ENCODE peak calls at places on chromosome 11, in six cellular contexts. Z is GM23338, Q is endothelial cell of umbilical vein, M is breast epithelium, U is sigmoid colon, T is transverse colon. I is an unnamed sample. For H3K4me1, the result is how much of the 10 kb centered on the place peaks cover.

GRCh38 chr11:35723493-35724284 is 61.1 kb downstream of the TRIM44 start:
- DNase-seq in Z (no peak), Q (peak), M (no peak), U (no peak), T (no peak), I (no peak)

GRCh38 chr11:128294685-128295079 is 292.7 kb downstream of the ETS1 start:
- DNase-seq in Z (no peak), Q (peak), M (no peak), U (no peak), T (no peak), I (no peak)

GRCh38 chr11:28738549-28738948 is 630.4 kb downstream of the METTL15 start:
- DNase-seq in Z (no peak), Q (peak), M (no peak), U (no peak), T (no peak), I (no peak)

GRCh38 chr11:37718431-37718999 is 1120.5 kb upstream of the RAG2 start:
- DNase-seq in Z (no peak), Q (no peak), M (no peak), U (no peak), T (no peak), I (no peak)

GRCh38 chr11:121152764-121153163 is 51.7 kb downstream of the TECTA start:
- DNase-seq in Z (no peak), Q (no peak), M (no peak), U (no peak), T (no peak), I (no peak)

GRCh38 chr11:129846508-129847335 is 31.1 kb downstream of the TMEM45B start:
- DNase-seq in Z (no peak), Q (no peak), M (no peak), U (no peak), T (peak), I (no peak)

GRCh38 chr11:68974421-68975194 is 6.2 kb downstream of the MRGPRD start:
- DNase-seq in Z (peak), Q (peak), M (no peak), U (peak), T (peak), I (no peak)

GRCh38 chr11:12125609-12126149 is 15.3 kb downstream of the MICAL2 start:
- DNase-seq in Z (no peak), Q (no peak), M (no peak), U (no peak), T (no peak), I (no peak)

GRCh38 chr11:35163707-35164496 is 24.9 kb downstream of the CD44 start:
- DNase-seq in Z (peak), Q (no peak), M (no peak), U (no peak), T (no peak), I (no peak)

GRCh38 chr11:116984589-116984988 is 113.6 kb downstream of the SIK3 start:
- DNase-seq in Z (no peak), Q (no peak), M (no peak), U (no peak), T (no peak), I (no peak)

GRCh38 chr11:8838248-8838647 is 72.7 kb upstream of the AKIP1 start:
- DNase-seq in Z (no peak), Q (peak), M (no peak), U (peak), T (no peak), I (no peak)

GRCh38 chr11:100576044-100577021 is 110.8 kb upstream of the ARHGAP42 start:
- DNase-seq in Z (peak), Q (peak), M (no peak), U (no peak), T (no peak), I (no peak)

GRCh38 chr11:130000552-130001176 is 2.0 kb downstream of the PRDM10 start:
- DNase-seq in Z (no peak), Q (no peak), M (no peak), U (no peak), T (no peak), I (no peak)

GRCh38 chr11:83583953-83584352 is 297.8 kb upstream of the CCDC90B start:
- DNase-seq in Z (no peak), Q (no peak), M (no peak), U (no peak), T (no peak), I (no peak)

GRCh38 chr11:7600205-7600775 is 73.0 kb downstream of the CYB5R2 start:
- DNase-seq in Z (no peak), Q (peak), M (peak), U (peak), T (peak), I (peak)

GRCh38 chr11:60809249-60809648 is 24.1 kb downstream of the MS4A10 start:
- DNase-seq in Z (no peak), Q (no peak), M (no peak), U (no peak), T (no peak), I (no peak)

GRCh38 chr11:113521737-113522517 is 46.7 kb upstream of the DRD2 start:
- DNase-seq in Z (no peak), Q (no peak), M (no peak), U (no peak), T (no peak), I (no peak)

GRCh38 chr11:9656864-9657263 is 7.0 kb upstream of the SWAP70 start:
- DNase-seq in Z (no peak), Q (peak), M (no peak), U (no peak), T (no peak), I (no peak)

GRCh38 chr11:14300661-14301304 is 58.2 kb downstream of the RRAS2 start:
- DNase-seq in Z (peak), Q (peak), M (peak), U (peak), T (peak), I (peak)

GRCh38 chr11:61747389-61748285 is 4.8 kb upstream of the MYRF start:
- DNase-seq in Z (peak), Q (peak), M (no peak), U (peak), T (peak), I (peak)

GRCh38 chr11:115887727-115888126 is 383.5 kb upstream of the CADM1 start:
- DNase-seq in Z (no peak), Q (no peak), M (no peak), U (no peak), T (no peak), I (no peak)

GRCh38 chr11:71086687-71087258 is 165.6 kb downstream of the SHANK2 start:
- DNase-seq in Z (peak), Q (no peak), M (no peak), U (no peak), T (no peak), I (no peak)

GRCh38 chr11:45264839-45265515 is 21.2 kb downstream of the SYT13 start:
- DNase-seq in Z (no peak), Q (peak), M (no peak), U (no peak), T (no peak), I (no peak)

GRCh38 chr11:17574141-17574798 is 27.2 kb downstream of the OTOG start:
- DNase-seq in Z (no peak), Q (no peak), M (no peak), U (no peak), T (no peak), I (no peak)

GRCh38 chr11:128619540-128620305 is 32.4 kb upstream of the ETS1 start:
- DNase-seq in Z (no peak), Q (no peak), M (no peak), U (no peak), T (no peak), I (no peak)

GRCh38 chr11:115286614-115287013 is 217.6 kb downstream of the CADM1 start:
- DNase-seq in Z (no peak), Q (no peak), M (no peak), U (no peak), T (no peak), I (no peak)

GRCh38 chr11:110362916-110363574 is 66.6 kb upstream of the RDX start:
- DNase-seq in Z (peak), Q (peak), M (no peak), U (no peak), T (no peak), I (peak)

GRCh38 chr11:128437137-128437536 is 150.2 kb downstream of the ETS1 start:
- DNase-seq in Z (no peak), Q (peak), M (no peak), U (no peak), T (no peak), I (no peak)

GRCh38 chr11:25211635-25212251 is 714.9 kb downstream of the LUZP2 start:
- DNase-seq in Z (no peak), Q (no peak), M (no peak), U (no peak), T (no peak), I (no peak)

GRCh38 chr11:65571940-65572339 is 398 bp upstream of the FAM89B start:
- DNase-seq in Z (peak), Q (peak), M (no peak), U (no peak), T (peak), I (peak)

GRCh38 chr11:44625759-44626523 is 60.5 kb downstream of the CD82 start:
- DNase-seq in Z (no peak), Q (no peak), M (no peak), U (peak), T (peak), I (peak)

GRCh38 chr11:67396587-67397398 is 4.9 kb downstream of the PPP1CA start:
- DNase-seq in Z (peak), Q (no peak), M (no peak), U (peak), T (no peak), I (no peak)
- TF ChIP-seq POLR2AphosphoS5 in Z (peak), Q (no peak), M (no peak), U (no peak), T (no peak), I (no peak)

GRCh38 chr11:1303196-1303821 is 6.1 kb downstream of the TOLLIP start:
- DNase-seq in Z (peak), Q (peak), M (peak), U (no peak), T (peak), I (peak)
- TF ChIP-seq CTCF in Z (peak), Q (peak), M (no peak), U (no peak), T (peak), I (no peak)

DNA sequence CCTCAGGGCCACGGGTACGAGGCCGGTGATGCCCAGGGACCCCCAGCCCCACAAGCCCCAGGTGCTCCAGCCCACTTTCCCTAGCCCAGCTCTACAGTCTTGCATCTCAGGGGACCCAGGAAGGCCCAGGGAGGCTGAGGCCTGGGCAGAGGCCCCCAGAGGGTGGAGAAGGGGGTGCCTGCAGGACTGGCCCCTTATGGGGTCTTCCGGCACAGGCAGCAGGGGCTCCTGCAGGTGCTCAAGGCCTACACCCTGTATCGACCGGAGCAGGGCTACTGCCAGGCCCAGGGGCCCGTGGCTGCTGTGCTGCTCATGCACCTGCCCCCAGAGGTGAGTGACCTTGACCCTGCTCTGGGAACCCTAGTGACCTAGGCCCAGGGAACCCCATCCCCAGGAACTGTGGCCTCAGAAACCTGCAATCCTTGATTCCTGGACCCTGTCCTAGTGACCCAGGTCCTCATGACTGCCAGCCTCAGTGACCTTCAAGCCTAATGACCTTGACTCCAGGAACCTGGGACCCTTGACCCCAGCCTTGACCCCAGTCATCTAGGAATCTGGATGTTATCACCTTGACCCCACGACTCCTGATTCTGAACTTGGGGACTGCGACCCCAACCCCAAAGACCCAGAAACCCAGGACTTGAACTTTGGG is 1.9 kb downstream of the TBC1D10C start:
- DNase-seq in Z (no peak), Q (no peak), M (no peak), U (no peak), T (no peak), I (no peak)
- H3K4me1 ChIP-seq in Z (under half), Q (under half), M (under half), U (under half), T (under half), I (under half)

DNA sequence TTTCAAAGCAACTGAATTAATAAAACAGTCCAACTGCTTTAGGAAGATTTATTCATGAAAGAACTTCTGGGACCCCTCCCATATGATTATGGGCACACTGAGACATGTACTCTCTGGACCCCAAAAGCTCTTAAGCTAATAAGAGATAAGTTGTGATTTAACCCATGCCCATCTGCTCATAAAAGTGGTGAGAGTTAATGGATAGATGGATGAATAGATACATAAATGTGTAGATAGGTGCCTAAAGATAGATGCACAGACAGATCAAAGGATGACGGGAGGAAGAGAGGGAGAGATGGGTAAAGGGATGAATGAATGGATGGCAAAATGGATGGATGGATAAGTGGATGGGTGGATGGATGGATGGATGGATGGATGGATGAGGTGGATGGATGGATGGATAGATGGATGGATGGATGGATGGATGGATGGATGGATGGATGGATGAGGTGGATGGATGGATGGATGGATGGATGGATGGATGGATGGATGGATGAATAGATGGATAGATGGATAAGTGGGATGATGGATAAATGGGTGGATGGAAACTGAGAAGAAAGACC is 29.4 kb upstream of the TH start:
- DNase-seq in Z (no peak), Q (no peak), M (no peak), U (no peak), T (no peak), I (no peak)
- TF ChIP-seq POLR2AphosphoS5 in Z (no peak), Q (no peak), M (no peak), U (no peak), T (no peak), I (no peak)